ENCODE peak calls at places on chromosomes 1 and 21, in seven cellular contexts. O is mesenchymal stem cell, P is IMR-90, Z is neuronal stem cell, L is mesendoderm, M is trophoblast cell, Q is H1. G is an unnamed sample.

GRCh38 chr1:154353460-154353904 is 28.2 kb downstream of the ATP8B2 start:
- DNase-seq in O (peak), P (peak), Z (peak), L (peak), M (peak), Q (no peak), G (no peak)

GRCh38 chr1:82160903-82161302 is 360.2 kb downstream of the ADGRL2 start:
- DNase-seq in O (peak), P (no peak), Z (no peak), L (no peak), M (no peak), Q (no peak), G (no peak)

GRCh38 chr1:5746611-5747427 is 245.4 kb downstream of the NPHP4 start:
- DNase-seq in O (no peak), P (no peak), Z (no peak), L (no peak), M (no peak), Q (peak), G (no peak)

GRCh38 chr21:46173573-46173972 is 10.7 kb downstream of the SPATC1L start:
- DNase-seq in O (no peak), P (no peak), Z (no peak), L (no peak), M (no peak), Q (no peak), G (no peak)

GRCh38 chr1:55898191-55898590 is 681.2 kb downstream of the PLPP3 start:
- DNase-seq in O (peak), P (peak), Z (no peak), L (no peak), M (no peak), Q (no peak), G (no peak)

GRCh38 chr1:184806296-184806721 is 51.7 kb upstream of the EDEM3 start:
- DNase-seq in O (no peak), P (no peak), Z (no peak), L (no peak), M (peak), Q (no peak), G (no peak)

GRCh38 chr1:18681423-18681835 is 50.8 kb downstream of the PAX7 start:
- DNase-seq in O (peak), P (peak), Z (no peak), L (peak), M (peak), Q (no peak), G (no peak)

GRCh38 chr1:12661606-12662219 is 17.8 kb downstream of the AADACL4 start:
- DNase-seq in O (no peak), P (no peak), Z (no peak), L (no peak), M (no peak), Q (no peak), G (no peak)

GRCh38 chr1:207871117-207871649 is 39.7 kb downstream of the CD34 start:
- DNase-seq in O (no peak), P (no peak), Z (no peak), L (no peak), M (no peak), Q (no peak), G (no peak)

GRCh38 chr21:16095005-16095404 is 365.2 kb downstream of the USP25 start:
- DNase-seq in O (no peak), P (no peak), Z (no peak), L (no peak), M (no peak), Q (no peak), G (no peak)

GRCh38 chr1:156464335-156464734 is 36.2 kb downstream of the MEF2D start:
- DNase-seq in O (no peak), P (peak), Z (no peak), L (no peak), M (no peak), Q (no peak), G (no peak)

GRCh38 chr21:42515708-42516502 is 2.3 kb downstream of the SLC37A1 start:
- DNase-seq in O (peak), P (no peak), Z (no peak), L (no peak), M (peak), Q (no peak), G (no peak)

GRCh38 chr1:213507472-213508223 is 456.6 kb downstream of the RPS6KC1 start:
- DNase-seq in O (no peak), P (no peak), Z (no peak), L (peak), M (no peak), Q (no peak), G (no peak)

GRCh38 chr1:237045278-237046016 is 3.5 kb downstream of the RYR2 start:
- DNase-seq in O (no peak), P (no peak), Z (no peak), L (peak), M (no peak), Q (no peak), G (no peak)
- H2BK5ac ChIP-seq in O (no peak), P (no peak), Z (no peak), L (no peak), M (no peak), Q (no peak), G (no peak)

GRCh38 chr1:2230781-2231666 is 2.9 kb downstream of the SKI start:
- DNase-seq in O (peak), P (no peak), Z (no peak), L (no peak), M (no peak), Q (peak), G (no peak)

GRCh38 chr1:2232255-2232915 is 4.3 kb downstream of the SKI start:
- DNase-seq in O (no peak), P (no peak), Z (no peak), L (no peak), M (no peak), Q (no peak), G (no peak)

GRCh38 chr1:2229921-2230700 is 2.0 kb downstream of the SKI start:
- DNase-seq in O (peak), P (peak), Z (no peak), L (no peak), M (no peak), Q (peak), G (no peak)

GRCh38 chr1:2232916-2233438 is 4.9 kb downstream of the SKI start:
- DNase-seq in O (peak), P (no peak), Z (no peak), L (no peak), M (no peak), Q (no peak), G (peak)

DNA sequence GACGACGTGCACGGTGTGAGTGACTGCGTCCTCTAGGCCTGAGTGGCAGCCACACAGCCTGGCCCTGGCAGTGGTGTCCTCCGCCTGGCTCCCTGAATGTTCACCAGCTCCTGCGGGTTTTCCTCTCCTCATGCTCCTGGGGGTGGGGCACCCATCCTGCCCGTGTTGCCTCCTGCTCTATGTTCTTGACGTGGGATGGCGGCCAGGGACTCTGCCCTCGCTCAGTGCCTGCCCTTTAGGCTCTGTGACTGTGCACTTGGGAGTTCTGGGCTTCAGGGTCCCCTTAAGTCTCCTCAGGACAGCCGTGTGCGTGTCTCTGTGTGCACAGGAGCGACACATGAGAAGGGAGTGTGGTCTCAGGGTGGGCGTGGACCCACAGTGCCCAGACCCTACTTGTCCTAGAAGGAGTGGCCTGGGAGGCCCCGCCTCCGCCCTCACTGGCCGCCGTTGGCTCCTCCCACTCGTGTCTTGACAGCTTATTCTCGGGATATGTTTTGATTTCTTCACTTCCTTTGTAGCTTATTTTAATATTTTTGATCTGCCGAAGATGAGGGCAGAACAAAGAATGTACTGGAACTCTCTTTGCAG is 3.6 kb downstream of the SKI start:
- DNase-seq in O (peak), P (peak), Z (no peak), L (no peak), M (peak), Q (peak), G (peak)
- H3K9ac ChIP-seq in O (peak), P (peak), Z (peak), L (peak), M (no peak), Q (no peak), G (no peak)

DNA sequence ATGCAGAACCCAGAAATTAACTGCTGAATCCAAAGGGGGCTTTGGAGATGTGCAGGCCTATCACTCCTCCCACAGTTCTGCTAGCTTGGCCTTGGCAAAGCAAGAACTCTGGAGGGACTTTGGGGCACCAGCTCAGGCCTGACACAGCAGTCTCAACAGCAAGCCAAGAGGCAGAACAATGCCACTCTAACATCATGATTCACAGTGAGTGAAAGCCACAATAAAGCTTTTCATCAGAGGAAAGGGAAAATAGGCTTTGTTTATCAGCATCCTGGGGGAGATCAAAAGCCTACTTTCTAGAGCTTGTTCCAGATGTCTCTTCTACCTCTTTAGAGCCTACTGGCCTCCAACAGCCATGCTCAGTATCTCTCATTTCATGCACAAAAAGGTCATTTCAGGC is 283.4 kb downstream of the KCNH1 start:
- DNase-seq in O (no peak), P (no peak), Z (no peak), L (no peak), M (no peak), Q (no peak), G (no peak)
- H4K8ac ChIP-seq in O (no peak), P (no peak), Z (no peak), L (no peak), M (no peak), Q (no peak), G (no peak)

GRCh38 chr21:23119491-23119890 is 2121.3 kb downstream of the NCAM2 start:
- DNase-seq in O (no peak), P (no peak), Z (no peak), L (no peak), M (no peak), Q (no peak), G (no peak)
- H2BK5ac ChIP-seq in O (no peak), P (no peak), Z (no peak), L (no peak), M (no peak), Q (no peak), G (no peak)

GRCh38 chr1:116567790-116568667 is 2.8 kb downstream of the CD58 start:
- DNase-seq in O (no peak), P (no peak), Z (no peak), L (no peak), M (no peak), Q (no peak), G (no peak)

GRCh38 chr1:116571215-116571919 is 541 bp upstream of the CD58 start:
- DNase-seq in O (peak), P (no peak), Z (no peak), L (peak), M (no peak), Q (no peak), G (no peak)

GRCh38 chr1:116570358-116571214 is at the start of gene CD58:
- DNase-seq in O (peak), P (peak), Z (peak), L (peak), M (peak), Q (peak), G (peak)

GRCh38 chr1:116568925-116569490 is 1.8 kb downstream of the CD58 start:
- DNase-seq in O (no peak), P (no peak), Z (no peak), L (no peak), M (no peak), Q (no peak), G (no peak)

GRCh38 chr1:116569776-116570357 is 959 bp downstream of the CD58 start:
- DNase-seq in O (no peak), P (no peak), Z (no peak), L (no peak), M (peak), Q (no peak), G (no peak)
- H3K9ac ChIP-seq in O (peak), P (no peak), Z (no peak), L (peak), M (peak), Q (no peak), G (no peak)

DNA sequence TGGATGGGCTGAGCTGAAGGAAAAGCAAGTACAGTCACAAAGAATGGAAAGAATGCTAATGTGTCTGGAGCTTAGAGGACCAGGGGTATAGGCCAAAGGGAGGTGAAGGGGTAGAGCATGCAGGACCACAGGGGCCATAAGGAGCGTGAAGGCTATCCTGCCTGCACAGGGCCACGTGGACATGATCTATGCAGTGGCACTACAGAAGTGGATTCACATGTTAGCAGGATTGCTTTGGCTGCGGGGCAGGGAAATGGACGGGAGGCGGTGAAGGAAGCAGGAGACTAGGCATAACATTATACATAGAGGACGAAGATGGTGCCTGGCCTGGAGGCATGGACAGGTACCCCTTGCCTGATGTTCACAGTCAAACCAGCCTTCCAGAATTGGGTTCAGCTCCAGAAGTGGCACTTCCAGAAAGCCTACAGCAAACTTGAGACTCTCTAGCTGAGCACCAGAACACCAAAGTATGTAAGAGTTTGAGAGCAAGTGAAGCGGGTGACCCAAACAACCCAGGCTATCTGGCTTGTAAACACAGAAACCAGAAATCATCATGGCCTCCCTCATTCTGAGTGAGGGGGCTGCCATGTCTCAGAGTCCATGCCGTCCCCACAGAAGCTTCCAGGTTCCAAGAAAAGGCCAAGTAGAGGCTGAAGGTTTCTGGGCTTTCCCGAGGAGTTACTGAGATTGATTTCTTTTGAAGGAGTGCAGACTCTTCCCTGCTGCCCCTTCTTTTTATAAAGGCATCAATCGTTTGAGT is 135.6 kb upstream of the JUN start:
- DNase-seq in O (no peak), P (no peak), Z (no peak), L (no peak), M (no peak), Q (no peak), G (no peak)
- H4K8ac ChIP-seq in O (peak), P (no peak), Z (no peak), L (no peak), M (no peak), Q (no peak), G (no peak)